ENCODE peak calls at places on chromosome 15, in five cellular contexts. Y is GM12892; S is AG09309; D is stimulated activated CD4-positive, alpha-beta T cell treated with anti-CD3 and anti-CD28 coated beads, TNF-alpha, amount 100 ng/mL, for 4 hours; L is cardiac fibroblast. I is an unnamed sample.
A peak's percentile ranks its signal among the peaks of the same experiment; 100 is the strongest.

GRCh38 chr15:22902578-22902977 is 64.1 kb downstream of the NIPA2 start:
- DNase-seq in Y (no peak), S (no peak), D (no peak), L (no peak), I (no peak)

GRCh38 chr15:59281699-59282098 is 75.1 kb downstream of the LDHAL6B start:
- DNase-seq in Y (no peak), S (no peak), D (no peak), L (no peak), I (no peak)

GRCh38 chr15:61243984-61244593 is 15.0 kb upstream of the RORA start:
- DNase-seq in Y (no peak), S (no peak), D (no peak), L (no peak), I (no peak)

GRCh38 chr15:48330045-48330840 is 986 bp upstream of the DUT start:
- DNase-seq in Y (no peak), S (no peak), D (no peak), L (peak; percentile 24), I (no peak)

GRCh38 chr15:23648920-23649515 is 1.4 kb upstream of the MAGEL2 start:
- DNase-seq in Y (no peak), S (no peak), D (no peak), L (peak; percentile 0), I (no peak)

GRCh38 chr15:49135893-49136292 is 19.5 kb downstream of the COPS2 start:
- DNase-seq in Y (no peak), S (peak; percentile 59), D (no peak), L (peak; percentile 61), I (no peak)

GRCh38 chr15:87349181-87349580 is 907.4 kb downstream of the NTRK3 start:
- DNase-seq in Y (no peak), S (no peak), D (no peak), L (peak; percentile 39), I (no peak)

GRCh38 chr15:59838900-59839299 is 149.8 kb upstream of the BNIP2 start:
- DNase-seq in Y (no peak), S (no peak), D (no peak), L (no peak), I (no peak)

GRCh38 chr15:58179206-58179605 is 41.0 kb downstream of the AQP9 start:
- DNase-seq in Y (no peak), S (no peak), D (no peak), L (no peak), I (no peak)

GRCh38 chr15:98121957-98122356 is 161.5 kb downstream of the ARRDC4 start:
- DNase-seq in Y (no peak), S (no peak), D (no peak), L (no peak), I (no peak)